ENCODE peak calls at places on chromosomes 6 and 20, in ten cellular contexts. One of them, this sample, is unnamed.

GRCh38 chr6:35158520-35158919 is 17.4 kb upstream of the TCP11 start:
- DNase-seq in foreskin fibroblast: no peak
- DNase-seq in pancreas: no peak
- DNase-seq in lower lobe of right lung: no peak
- DNase-seq in BJ: no peak
- DNase-seq in epithelial cell of esophagus: no peak
- DNase-seq in GM20000: no peak
- DNase-seq in CD14-positive monocyte: no peak
- DNase-seq in HCT116: no peak
- DNase-seq in prostate gland: no peak
- DNase-seq in this sample: no peak

GRCh38 chr20:11159728-11160127 is 485.9 kb upstream of the JAG1 start:
- DNase-seq in pancreas: no peak
- DNase-seq in prostate gland: no peak
- DNase-seq in HCT116: no peak
- DNase-seq in GM20000: no peak
- DNase-seq in BJ: peak
- DNase-seq in lower lobe of right lung: peak
- DNase-seq in epithelial cell of esophagus: no peak
- DNase-seq in CD14-positive monocyte: no peak
- DNase-seq in foreskin fibroblast: peak
- DNase-seq in this sample: peak

GRCh38 chr6:22470454-22471368 is 98.7 kb upstream of the HDGFL1 start:
- DNase-seq in foreskin fibroblast: peak
- DNase-seq in BJ: no peak
- DNase-seq in lower lobe of right lung: peak
- DNase-seq in CD14-positive monocyte: no peak
- DNase-seq in prostate gland: peak
- DNase-seq in GM20000: no peak
- DNase-seq in pancreas: peak
- DNase-seq in epithelial cell of esophagus: peak
- DNase-seq in HCT116: no peak
- DNase-seq in this sample: peak

GRCh38 chr6:33771342-33772113 is 17.4 kb downstream of the LEMD2 start:
- DNase-seq in BJ: peak
- DNase-seq in pancreas: peak
- DNase-seq in prostate gland: peak
- DNase-seq in GM20000: peak
- DNase-seq in foreskin fibroblast: peak
- DNase-seq in epithelial cell of esophagus: peak
- DNase-seq in HCT116: peak
- DNase-seq in CD14-positive monocyte: peak
- DNase-seq in lower lobe of right lung: peak
- DNase-seq in this sample: peak

GRCh38 chr6:139338845-139339244 is 35.6 kb downstream of the CITED2 start:
- DNase-seq in epithelial cell of esophagus: peak
- DNase-seq in pancreas: no peak
- DNase-seq in GM20000: no peak
- DNase-seq in HCT116: no peak
- DNase-seq in BJ: peak
- DNase-seq in foreskin fibroblast: peak
- DNase-seq in prostate gland: no peak
- DNase-seq in CD14-positive monocyte: no peak
- DNase-seq in lower lobe of right lung: no peak
- DNase-seq in this sample: no peak

GRCh38 chr6:161082215-161082614 is 90.6 kb downstream of the MAP3K4 start:
- DNase-seq in foreskin fibroblast: no peak
- DNase-seq in epithelial cell of esophagus: no peak
- DNase-seq in HCT116: no peak
- DNase-seq in prostate gland: no peak
- DNase-seq in GM20000: no peak
- DNase-seq in lower lobe of right lung: no peak
- DNase-seq in BJ: no peak
- DNase-seq in pancreas: no peak
- DNase-seq in CD14-positive monocyte: no peak
- DNase-seq in this sample: no peak

GRCh38 chr6:41182069-41183034 is 18.6 kb downstream of the TREML2 start:
- DNase-seq in CD14-positive monocyte: peak
- DNase-seq in prostate gland: peak
- DNase-seq in HCT116: peak
- DNase-seq in pancreas: peak
- DNase-seq in foreskin fibroblast: peak
- DNase-seq in lower lobe of right lung: no peak
- DNase-seq in GM20000: peak
- DNase-seq in epithelial cell of esophagus: peak
- DNase-seq in BJ: no peak
- DNase-seq in this sample: peak

GRCh38 chr20:59123011-59123676 is 40.5 kb upstream of the ZNF831 start:
- DNase-seq in BJ: no peak
- DNase-seq in foreskin fibroblast: no peak
- DNase-seq in pancreas: no peak
- DNase-seq in lower lobe of right lung: no peak
- DNase-seq in GM20000: no peak
- DNase-seq in HCT116: no peak
- DNase-seq in epithelial cell of esophagus: no peak
- DNase-seq in prostate gland: no peak
- DNase-seq in CD14-positive monocyte: no peak
- DNase-seq in this sample: no peak

GRCh38 chr6:146183831-146184230 is 155.0 kb downstream of the GRM1 start:
- DNase-seq in CD14-positive monocyte: no peak
- DNase-seq in HCT116: no peak
- DNase-seq in lower lobe of right lung: no peak
- DNase-seq in GM20000: no peak
- DNase-seq in foreskin fibroblast: no peak
- DNase-seq in epithelial cell of esophagus: no peak
- DNase-seq in BJ: no peak
- DNase-seq in pancreas: no peak
- DNase-seq in prostate gland: no peak
- DNase-seq in this sample: no peak

GRCh38 chr6:91243436-91243835 is 656.6 kb upstream of the MAP3K7 start:
- DNase-seq in CD14-positive monocyte: no peak
- DNase-seq in epithelial cell of esophagus: no peak
- DNase-seq in pancreas: no peak
- DNase-seq in prostate gland: no peak
- DNase-seq in HCT116: no peak
- DNase-seq in GM20000: no peak
- DNase-seq in lower lobe of right lung: no peak
- DNase-seq in foreskin fibroblast: no peak
- DNase-seq in BJ: no peak
- DNase-seq in this sample: no peak

GRCh38 chr6:159682265-159682664 is 10.8 kb downstream of the SOD2 start:
- DNase-seq in pancreas: no peak
- DNase-seq in lower lobe of right lung: no peak
- DNase-seq in CD14-positive monocyte: no peak
- DNase-seq in GM20000: no peak
- DNase-seq in HCT116: no peak
- DNase-seq in BJ: no peak
- DNase-seq in epithelial cell of esophagus: no peak
- DNase-seq in prostate gland: no peak
- DNase-seq in foreskin fibroblast: no peak
- DNase-seq in this sample: no peak

DNA sequence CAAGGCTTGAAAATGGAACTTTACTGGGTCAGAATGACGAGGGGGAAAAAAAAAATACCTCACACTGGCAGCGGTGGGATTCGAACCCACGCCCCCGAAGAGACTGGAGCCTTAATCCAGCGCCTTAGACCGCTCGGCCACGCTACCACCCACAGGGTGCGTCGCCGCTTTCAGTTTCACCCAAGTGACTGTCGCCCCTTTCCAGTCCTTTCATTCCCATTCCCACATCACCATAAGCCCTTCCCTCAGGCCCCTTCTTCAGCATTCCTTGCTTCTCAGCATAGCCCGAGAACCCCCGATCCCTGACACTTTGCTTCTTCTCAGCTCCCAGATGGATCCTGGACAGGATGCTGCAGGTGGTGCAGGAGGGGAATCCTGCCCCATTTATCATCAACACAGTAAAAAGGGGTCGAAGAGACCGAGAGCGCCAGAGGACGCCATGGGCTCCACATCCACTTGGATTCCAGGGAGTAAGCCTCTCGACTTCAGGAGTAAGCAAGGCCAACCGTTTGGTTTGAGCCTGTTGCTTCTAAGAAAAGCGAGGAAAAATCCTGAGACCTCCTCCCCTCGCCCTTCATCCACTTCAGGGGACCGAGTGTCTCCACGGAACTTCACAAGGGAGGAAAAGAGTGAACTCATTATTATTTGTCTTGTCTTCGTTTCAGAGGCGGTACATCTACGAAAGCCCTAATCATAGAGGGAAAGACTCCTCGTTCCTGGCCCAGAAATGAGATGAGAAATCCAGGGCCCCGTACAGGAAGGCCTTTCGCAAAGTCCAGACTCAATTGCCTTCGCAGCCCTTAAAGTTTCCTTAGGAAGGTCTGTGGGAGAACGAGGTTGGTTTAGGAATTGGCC is 20.0 kb upstream of the TRIM27 start:
- DNase-seq in pancreas: peak
- DNase-seq in CD14-positive monocyte: no peak
- DNase-seq in BJ: no peak
- DNase-seq in HCT116: no peak
- DNase-seq in lower lobe of right lung: peak
- DNase-seq in GM20000: peak
- DNase-seq in foreskin fibroblast: peak
- DNase-seq in prostate gland: no peak
- DNase-seq in epithelial cell of esophagus: peak
- DNase-seq in this sample: peak
- TF ChIP-seq CTCF in pancreas: no peak
- TF ChIP-seq CTCF in CD14-positive monocyte: no peak
- TF ChIP-seq CTCF in BJ: no peak
- TF ChIP-seq CTCF in HCT116: no peak
- TF ChIP-seq CTCF in lower lobe of right lung: no peak
- TF ChIP-seq CTCF in GM20000: no peak
- TF ChIP-seq CTCF in foreskin fibroblast: no peak
- TF ChIP-seq CTCF in prostate gland: no peak
- TF ChIP-seq CTCF in epithelial cell of esophagus: no peak
- TF ChIP-seq CTCF in this sample: no peak

DNA sequence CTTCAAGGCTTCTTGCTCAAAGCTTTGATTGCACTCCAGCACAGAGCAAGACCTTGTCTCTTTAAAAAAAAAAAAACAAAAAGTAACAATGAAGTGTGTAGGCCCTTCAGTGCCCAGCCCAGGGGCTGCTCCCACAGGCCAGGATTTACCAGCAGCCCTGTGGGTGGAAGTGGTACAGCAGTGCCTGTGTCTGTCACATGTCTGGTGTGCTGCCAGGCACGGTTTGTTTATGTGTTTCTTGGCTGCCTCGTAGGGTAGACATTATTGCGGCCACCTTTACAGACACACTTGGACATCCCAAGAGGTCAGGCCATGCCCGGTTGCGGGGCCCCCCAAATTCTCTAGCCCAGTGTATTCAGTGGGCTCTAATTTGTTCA is 12.7 kb downstream of the DYNLRB1 start:
- DNase-seq in foreskin fibroblast: peak
- DNase-seq in lower lobe of right lung: peak
- DNase-seq in HCT116: no peak
- DNase-seq in epithelial cell of esophagus: no peak
- DNase-seq in GM20000: no peak
- DNase-seq in BJ: no peak
- DNase-seq in pancreas: peak
- DNase-seq in prostate gland: peak
- DNase-seq in CD14-positive monocyte: no peak
- DNase-seq in this sample: no peak
- TF ChIP-seq CTCF in foreskin fibroblast: no peak
- TF ChIP-seq CTCF in lower lobe of right lung: no peak
- TF ChIP-seq CTCF in HCT116: no peak
- TF ChIP-seq CTCF in epithelial cell of esophagus: no peak
- TF ChIP-seq CTCF in GM20000: no peak
- TF ChIP-seq CTCF in BJ: no peak
- TF ChIP-seq CTCF in pancreas: no peak
- TF ChIP-seq CTCF in prostate gland: no peak
- TF ChIP-seq CTCF in CD14-positive monocyte: no peak
- TF ChIP-seq CTCF in this sample: no peak

GRCh38 chr20:44747166-44748004 is 1.7 kb downstream of the KCNK15 start:
- DNase-seq in foreskin fibroblast: peak
- DNase-seq in epithelial cell of esophagus: peak
- DNase-seq in BJ: no peak
- DNase-seq in CD14-positive monocyte: no peak
- DNase-seq in HCT116: peak
- DNase-seq in lower lobe of right lung: peak
- DNase-seq in prostate gland: peak
- DNase-seq in GM20000: peak
- DNase-seq in pancreas: peak
- DNase-seq in this sample: peak

GRCh38 chr20:44746367-44747165 is 901 bp downstream of the KCNK15 start:
- DNase-seq in CD14-positive monocyte: no peak
- DNase-seq in lower lobe of right lung: peak
- DNase-seq in epithelial cell of esophagus: no peak
- DNase-seq in pancreas: peak
- DNase-seq in GM20000: no peak
- DNase-seq in foreskin fibroblast: no peak
- DNase-seq in prostate gland: no peak
- DNase-seq in HCT116: no peak
- DNase-seq in BJ: no peak
- DNase-seq in this sample: no peak

GRCh38 chr20:44752099-44752931 is 6.7 kb downstream of the KCNK15 start:
- DNase-seq in epithelial cell of esophagus: no peak
- DNase-seq in prostate gland: no peak
- DNase-seq in foreskin fibroblast: no peak
- DNase-seq in GM20000: no peak
- DNase-seq in lower lobe of right lung: no peak
- DNase-seq in CD14-positive monocyte: no peak
- DNase-seq in HCT116: no peak
- DNase-seq in pancreas: no peak
- DNase-seq in BJ: no peak
- DNase-seq in this sample: no peak

GRCh38 chr20:44748005-44748370 is 2.3 kb downstream of the KCNK15 start:
- DNase-seq in lower lobe of right lung: no peak
- DNase-seq in prostate gland: no peak
- DNase-seq in BJ: no peak
- DNase-seq in CD14-positive monocyte: no peak
- DNase-seq in HCT116: peak
- DNase-seq in pancreas: no peak
- DNase-seq in foreskin fibroblast: peak
- DNase-seq in epithelial cell of esophagus: no peak
- DNase-seq in GM20000: no peak
- DNase-seq in this sample: no peak

GRCh38 chr20:44750081-44750805 is 4.6 kb downstream of the KCNK15 start:
- DNase-seq in pancreas: no peak
- DNase-seq in BJ: no peak
- DNase-seq in foreskin fibroblast: no peak
- DNase-seq in GM20000: no peak
- DNase-seq in epithelial cell of esophagus: no peak
- DNase-seq in lower lobe of right lung: no peak
- DNase-seq in CD14-positive monocyte: no peak
- DNase-seq in prostate gland: no peak
- DNase-seq in HCT116: no peak
- DNase-seq in this sample: no peak
- TF ChIP-seq CTCF in pancreas: no peak
- TF ChIP-seq CTCF in BJ: peak
- TF ChIP-seq CTCF in foreskin fibroblast: no peak
- TF ChIP-seq CTCF in GM20000: peak
- TF ChIP-seq CTCF in epithelial cell of esophagus: no peak
- TF ChIP-seq CTCF in lower lobe of right lung: peak
- TF ChIP-seq CTCF in CD14-positive monocyte: peak
- TF ChIP-seq CTCF in prostate gland: no peak
- TF ChIP-seq CTCF in HCT116: peak
- TF ChIP-seq CTCF in this sample: no peak

DNA sequence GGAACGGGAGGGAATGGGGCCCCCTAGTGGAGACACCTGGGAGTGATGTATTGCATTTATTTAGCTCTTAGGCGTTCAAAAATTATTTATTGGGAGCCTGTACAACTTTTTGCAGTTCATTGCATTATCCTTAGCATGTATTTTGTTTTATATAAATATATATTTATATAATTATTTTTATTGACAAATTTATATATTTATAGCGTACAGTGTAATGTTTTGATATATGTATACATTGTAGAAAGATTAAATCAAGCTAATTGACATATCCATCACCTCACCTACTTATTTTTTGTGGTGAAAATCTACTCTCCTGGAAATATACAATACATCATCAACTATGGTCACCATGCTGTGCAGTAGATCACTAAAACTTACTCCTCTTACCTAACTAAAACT is 975 bp downstream of the SIRT5 start:
- DNase-seq in pancreas: no peak
- DNase-seq in HCT116: no peak
- DNase-seq in BJ: no peak
- DNase-seq in epithelial cell of esophagus: no peak
- DNase-seq in prostate gland: no peak
- DNase-seq in CD14-positive monocyte: no peak
- DNase-seq in GM20000: no peak
- DNase-seq in foreskin fibroblast: no peak
- DNase-seq in lower lobe of right lung: no peak
- DNase-seq in this sample: no peak
- TF ChIP-seq CTCF in pancreas: peak
- TF ChIP-seq CTCF in HCT116: peak
- TF ChIP-seq CTCF in BJ: peak
- TF ChIP-seq CTCF in epithelial cell of esophagus: peak
- TF ChIP-seq CTCF in prostate gland: peak
- TF ChIP-seq CTCF in CD14-positive monocyte: peak
- TF ChIP-seq CTCF in GM20000: peak
- TF ChIP-seq CTCF in foreskin fibroblast: peak
- TF ChIP-seq CTCF in lower lobe of right lung: peak
- TF ChIP-seq CTCF in this sample: no peak

This sample was measured in GM12865.